ENCODE peak calls at places on chromosome 22, in four cellular contexts. One of them, this sample, is unnamed.

GRCh38 chr22:36086170-36086490 is 57.5 kb upstream of the RBFOX2 start:
- DNase-seq in stimulated activated naive CD4-positive, alpha-beta T cell: no peak
- DNase-seq in cardiac fibroblast: no peak
- DNase-seq in GM12865: no peak
- DNase-seq in this sample: no peak

GRCh38 chr22:43395296-43395695 is 16.5 kb upstream of the MPPED1 start:
- DNase-seq in stimulated activated naive CD4-positive, alpha-beta T cell: no peak
- DNase-seq in cardiac fibroblast: no peak
- DNase-seq in GM12865: no peak
- DNase-seq in this sample: no peak

GRCh38 chr22:31346255-31346732 is at the start of gene PATZ1:
- DNase-seq in GM12865: peak
- DNase-seq in stimulated activated naive CD4-positive, alpha-beta T cell: peak
- DNase-seq in cardiac fibroblast: peak
- DNase-seq in this sample: peak

GRCh38 chr22:23263651-23264555 is 83.6 kb downstream of the BCR start:
- DNase-seq in cardiac fibroblast: no peak
- DNase-seq in GM12865: no peak
- DNase-seq in stimulated activated naive CD4-positive, alpha-beta T cell: peak
- DNase-seq in this sample: peak

GRCh38 chr22:27416553-27417427 is 384.8 kb downstream of the MN1 start:
- DNase-seq in GM12865: no peak
- DNase-seq in cardiac fibroblast: peak
- DNase-seq in stimulated activated naive CD4-positive, alpha-beta T cell: no peak
- DNase-seq in this sample: no peak

GRCh38 chr22:49966041-49966715 is 5.6 kb downstream of the PIM3 start:
- DNase-seq in cardiac fibroblast: no peak
- DNase-seq in GM12865: no peak
- DNase-seq in stimulated activated naive CD4-positive, alpha-beta T cell: no peak
- DNase-seq in this sample: no peak

GRCh38 chr22:39972656-39973055 is 12.5 kb downstream of the TMA7B start:
- DNase-seq in GM12865: no peak
- DNase-seq in stimulated activated naive CD4-positive, alpha-beta T cell: no peak
- DNase-seq in cardiac fibroblast: no peak
- DNase-seq in this sample: no peak

GRCh38 chr22:39244073-39244495 is 698 bp downstream of the PDGFB start:
- DNase-seq in stimulated activated naive CD4-positive, alpha-beta T cell: no peak
- DNase-seq in GM12865: no peak
- DNase-seq in cardiac fibroblast: no peak
- DNase-seq in this sample: peak

GRCh38 chr22:44701824-44702478 is at the start of gene PRR5:
- DNase-seq in GM12865: peak
- DNase-seq in stimulated activated naive CD4-positive, alpha-beta T cell: peak
- DNase-seq in cardiac fibroblast: peak
- DNase-seq in this sample: peak

GRCh38 chr22:19515654-19516377 is 8.4 kb downstream of the CLDN5 start:
- DNase-seq in cardiac fibroblast: no peak
- DNase-seq in stimulated activated naive CD4-positive, alpha-beta T cell: no peak
- DNase-seq in GM12865: no peak
- DNase-seq in this sample: no peak

GRCh38 chr22:29478326-29479276 is 1.4 kb upstream of the NEFH start:
- DNase-seq in GM12865: no peak
- DNase-seq in stimulated activated naive CD4-positive, alpha-beta T cell: no peak
- DNase-seq in cardiac fibroblast: no peak
- DNase-seq in this sample: no peak

GRCh38 chr22:46143491-46144147 is 6.7 kb upstream of the PPARA start:
- DNase-seq in cardiac fibroblast: no peak
- DNase-seq in GM12865: no peak
- DNase-seq in stimulated activated naive CD4-positive, alpha-beta T cell: no peak
- DNase-seq in this sample: no peak

GRCh38 chr22:42067706-42068350 is 2.8 kb downstream of the NAGA start:
- DNase-seq in cardiac fibroblast: no peak
- DNase-seq in GM12865: no peak
- DNase-seq in stimulated activated naive CD4-positive, alpha-beta T cell: no peak
- DNase-seq in this sample: peak

GRCh38 chr22:49670610-49671330 is 156.9 kb downstream of the BRD1 start:
- DNase-seq in GM12865: no peak
- DNase-seq in stimulated activated naive CD4-positive, alpha-beta T cell: no peak
- DNase-seq in cardiac fibroblast: no peak
- DNase-seq in this sample: no peak

GRCh38 chr22:49752598-49753091 is 75.0 kb downstream of the BRD1 start:
- DNase-seq in GM12865: no peak
- DNase-seq in stimulated activated naive CD4-positive, alpha-beta T cell: no peak
- DNase-seq in cardiac fibroblast: no peak
- DNase-seq in this sample: no peak

GRCh38 chr22:39152511-39153219 is at the start of gene CBX7:
- DNase-seq in stimulated activated naive CD4-positive, alpha-beta T cell: peak
- DNase-seq in cardiac fibroblast: peak
- DNase-seq in GM12865: peak
- DNase-seq in this sample: peak

GRCh38 chr22:48222742-48223487 is 1460.5 kb downstream of the TBC1D22A start:
- DNase-seq in cardiac fibroblast: no peak
- DNase-seq in GM12865: no peak
- DNase-seq in stimulated activated naive CD4-positive, alpha-beta T cell: no peak
- DNase-seq in this sample: no peak

GRCh38 chr22:46003271-46004091 is 26.5 kb upstream of the WNT7B start:
- DNase-seq in cardiac fibroblast: no peak
- DNase-seq in stimulated activated naive CD4-positive, alpha-beta T cell: no peak
- DNase-seq in GM12865: no peak
- DNase-seq in this sample: no peak

GRCh38 chr22:40273319-40273718 is 73.0 kb upstream of the ADSL start:
- DNase-seq in GM12865: no peak
- DNase-seq in cardiac fibroblast: no peak
- DNase-seq in stimulated activated naive CD4-positive, alpha-beta T cell: no peak
- DNase-seq in this sample: no peak

GRCh38 chr22:50304528-50305392 is 2.7 kb downstream of the PLXNB2 start:
- DNase-seq in cardiac fibroblast: peak
- DNase-seq in stimulated activated naive CD4-positive, alpha-beta T cell: no peak
- DNase-seq in GM12865: no peak
- DNase-seq in this sample: no peak

GRCh38 chr22:46726066-46726985 is 11.7 kb downstream of the CERK start:
- DNase-seq in stimulated activated naive CD4-positive, alpha-beta T cell: no peak
- DNase-seq in GM12865: no peak
- DNase-seq in cardiac fibroblast: no peak
- DNase-seq in this sample: no peak

GRCh38 chr22:23684051-23684450 is 6.8 kb upstream of the RGL4 start:
- DNase-seq in stimulated activated naive CD4-positive, alpha-beta T cell: no peak
- DNase-seq in cardiac fibroblast: no peak
- DNase-seq in GM12865: no peak
- DNase-seq in this sample: no peak

GRCh38 chr22:20571078-20571503 is 63.7 kb downstream of the MED15 start:
- DNase-seq in GM12865: no peak
- DNase-seq in cardiac fibroblast: no peak
- DNase-seq in stimulated activated naive CD4-positive, alpha-beta T cell: no peak
- DNase-seq in this sample: no peak

GRCh38 chr22:49740242-49740641 is 87.4 kb downstream of the BRD1 start:
- DNase-seq in cardiac fibroblast: no peak
- DNase-seq in stimulated activated naive CD4-positive, alpha-beta T cell: no peak
- DNase-seq in GM12865: no peak
- DNase-seq in this sample: no peak

GRCh38 chr22:42960146-42960509 is 54.8 kb downstream of the PACSIN2 start:
- DNase-seq in GM12865: no peak
- DNase-seq in cardiac fibroblast: no peak
- DNase-seq in stimulated activated naive CD4-positive, alpha-beta T cell: no peak
- DNase-seq in this sample: no peak

GRCh38 chr22:30325724-30326703 is 727 bp downstream of the TBC1D10A start:
- DNase-seq in stimulated activated naive CD4-positive, alpha-beta T cell: peak
- DNase-seq in GM12865: peak
- DNase-seq in cardiac fibroblast: peak
- DNase-seq in this sample: no peak

GRCh38 chr22:48588881-48589450 is 1238.7 kb downstream of the BRD1 start:
- DNase-seq in GM12865: no peak
- DNase-seq in cardiac fibroblast: no peak
- DNase-seq in stimulated activated naive CD4-positive, alpha-beta T cell: no peak
- DNase-seq in this sample: no peak

GRCh38 chr22:35842954-35843353 is 125.3 kb downstream of the APOL5 start:
- DNase-seq in GM12865: peak
- DNase-seq in stimulated activated naive CD4-positive, alpha-beta T cell: no peak
- DNase-seq in cardiac fibroblast: peak
- DNase-seq in this sample: no peak

GRCh38 chr22:43859176-43859575 is 3.1 kb downstream of the SULT4A1 start:
- DNase-seq in cardiac fibroblast: no peak
- DNase-seq in GM12865: no peak
- DNase-seq in stimulated activated naive CD4-positive, alpha-beta T cell: no peak
- DNase-seq in this sample: no peak

GRCh38 chr22:30955153-30955552 is 13.4 kb downstream of the MORC2 start:
- DNase-seq in stimulated activated naive CD4-positive, alpha-beta T cell: no peak
- DNase-seq in GM12865: no peak
- DNase-seq in cardiac fibroblast: no peak
- DNase-seq in this sample: no peak

GRCh38 chr22:48445113-48445827 is 1382.4 kb downstream of the BRD1 start:
- DNase-seq in GM12865: no peak
- DNase-seq in stimulated activated naive CD4-positive, alpha-beta T cell: no peak
- DNase-seq in cardiac fibroblast: no peak
- DNase-seq in this sample: no peak

This sample was measured in CD4-positive, alpha-beta memory T cell.